ENCODE peak calls at places on chromosomes 7 and 10, in seven cellular contexts. One of them, this sample, is unnamed.

GRCh38 chr7:82428186-82428961 is 15.2 kb downstream of the CACNA2D1 start:
- DNase-seq in progenitor cell of endocrine pancreas: no peak
- DNase-seq in iris pigment epithelial cell: peak
- DNase-seq in activated naive CD8-positive, alpha-beta T cell treated with anti-CD3 and anti-CD28 coated beads for 36 hours: no peak
- DNase-seq in GM19239: no peak
- DNase-seq in spleen: no peak
- DNase-seq in activated CD4-positive, CD25-positive, alpha-beta regulatory T cell: no peak
- DNase-seq in this sample: no peak

GRCh38 chr7:70355591-70356323 is 757.5 kb downstream of the AUTS2 start:
- DNase-seq in activated CD4-positive, CD25-positive, alpha-beta regulatory T cell: no peak
- DNase-seq in spleen: no peak
- DNase-seq in activated naive CD8-positive, alpha-beta T cell treated with anti-CD3 and anti-CD28 coated beads for 36 hours: no peak
- DNase-seq in GM19239: no peak
- DNase-seq in progenitor cell of endocrine pancreas: no peak
- DNase-seq in iris pigment epithelial cell: no peak
- DNase-seq in this sample: no peak

GRCh38 chr7:41459623-41460256 is 243.2 kb downstream of the INHBA start:
- DNase-seq in progenitor cell of endocrine pancreas: no peak
- DNase-seq in activated naive CD8-positive, alpha-beta T cell treated with anti-CD3 and anti-CD28 coated beads for 36 hours: no peak
- DNase-seq in activated CD4-positive, CD25-positive, alpha-beta regulatory T cell: no peak
- DNase-seq in iris pigment epithelial cell: peak
- DNase-seq in spleen: no peak
- DNase-seq in GM19239: no peak
- DNase-seq in this sample: no peak

GRCh38 chr10:33139191-33139646 is 181.2 kb upstream of the ITGB1 start:
- DNase-seq in GM19239: no peak
- DNase-seq in spleen: no peak
- DNase-seq in activated CD4-positive, CD25-positive, alpha-beta regulatory T cell: peak
- DNase-seq in progenitor cell of endocrine pancreas: no peak
- DNase-seq in iris pigment epithelial cell: no peak
- DNase-seq in activated naive CD8-positive, alpha-beta T cell treated with anti-CD3 and anti-CD28 coated beads for 36 hours: peak
- DNase-seq in this sample: no peak

GRCh38 chr7:84548366-84549085 is 353.9 kb upstream of the SEMA3A start:
- DNase-seq in spleen: no peak
- DNase-seq in activated naive CD8-positive, alpha-beta T cell treated with anti-CD3 and anti-CD28 coated beads for 36 hours: no peak
- DNase-seq in activated CD4-positive, CD25-positive, alpha-beta regulatory T cell: no peak
- DNase-seq in iris pigment epithelial cell: peak
- DNase-seq in GM19239: no peak
- DNase-seq in progenitor cell of endocrine pancreas: no peak
- DNase-seq in this sample: no peak

GRCh38 chr7:45682358-45682735 is 108.2 kb downstream of the ADCY1 start:
- DNase-seq in spleen: peak
- DNase-seq in iris pigment epithelial cell: no peak
- DNase-seq in activated CD4-positive, CD25-positive, alpha-beta regulatory T cell: no peak
- DNase-seq in progenitor cell of endocrine pancreas: no peak
- DNase-seq in activated naive CD8-positive, alpha-beta T cell treated with anti-CD3 and anti-CD28 coated beads for 36 hours: no peak
- DNase-seq in GM19239: no peak
- DNase-seq in this sample: no peak

GRCh38 chr7:44733708-44734481 is 14.8 kb upstream of the ZMIZ2 start:
- DNase-seq in spleen: peak
- DNase-seq in activated CD4-positive, CD25-positive, alpha-beta regulatory T cell: no peak
- DNase-seq in GM19239: no peak
- DNase-seq in progenitor cell of endocrine pancreas: no peak
- DNase-seq in iris pigment epithelial cell: peak
- DNase-seq in activated naive CD8-positive, alpha-beta T cell treated with anti-CD3 and anti-CD28 coated beads for 36 hours: no peak
- DNase-seq in this sample: peak

GRCh38 chr7:39664057-39664456 is 40.7 kb downstream of the RALA start:
- DNase-seq in activated CD4-positive, CD25-positive, alpha-beta regulatory T cell: no peak
- DNase-seq in spleen: no peak
- DNase-seq in GM19239: no peak
- DNase-seq in iris pigment epithelial cell: no peak
- DNase-seq in progenitor cell of endocrine pancreas: no peak
- DNase-seq in activated naive CD8-positive, alpha-beta T cell treated with anti-CD3 and anti-CD28 coated beads for 36 hours: no peak
- DNase-seq in this sample: no peak

GRCh38 chr7:54944179-54944578 is 74.6 kb upstream of the EGFR start:
- DNase-seq in spleen: no peak
- DNase-seq in iris pigment epithelial cell: peak
- DNase-seq in GM19239: no peak
- DNase-seq in progenitor cell of endocrine pancreas: no peak
- DNase-seq in activated naive CD8-positive, alpha-beta T cell treated with anti-CD3 and anti-CD28 coated beads for 36 hours: no peak
- DNase-seq in activated CD4-positive, CD25-positive, alpha-beta regulatory T cell: no peak
- DNase-seq in this sample: no peak

GRCh38 chr7:6133249-6133648 is 102.1 kb downstream of the ANKRD61 start:
- DNase-seq in progenitor cell of endocrine pancreas: no peak
- DNase-seq in activated naive CD8-positive, alpha-beta T cell treated with anti-CD3 and anti-CD28 coated beads for 36 hours: no peak
- DNase-seq in spleen: no peak
- DNase-seq in GM19239: no peak
- DNase-seq in iris pigment epithelial cell: no peak
- DNase-seq in activated CD4-positive, CD25-positive, alpha-beta regulatory T cell: no peak
- DNase-seq in this sample: no peak

GRCh38 chr7:8154290-8154689 is 107.7 kb downstream of the ICA1 start:
- DNase-seq in spleen: no peak
- DNase-seq in GM19239: no peak
- DNase-seq in activated naive CD8-positive, alpha-beta T cell treated with anti-CD3 and anti-CD28 coated beads for 36 hours: no peak
- DNase-seq in iris pigment epithelial cell: no peak
- DNase-seq in progenitor cell of endocrine pancreas: no peak
- DNase-seq in activated CD4-positive, CD25-positive, alpha-beta regulatory T cell: no peak
- DNase-seq in this sample: no peak

GRCh38 chr7:99468336-99468918 is 2.5 kb upstream of the ATP5MF start:
- DNase-seq in iris pigment epithelial cell: no peak
- DNase-seq in activated naive CD8-positive, alpha-beta T cell treated with anti-CD3 and anti-CD28 coated beads for 36 hours: no peak
- DNase-seq in activated CD4-positive, CD25-positive, alpha-beta regulatory T cell: no peak
- DNase-seq in progenitor cell of endocrine pancreas: no peak
- DNase-seq in spleen: peak
- DNase-seq in GM19239: no peak
- DNase-seq in this sample: no peak

GRCh38 chr7:136020556-136020955 is 43.4 kb upstream of the MTPN start:
- DNase-seq in activated naive CD8-positive, alpha-beta T cell treated with anti-CD3 and anti-CD28 coated beads for 36 hours: no peak
- DNase-seq in iris pigment epithelial cell: no peak
- DNase-seq in spleen: no peak
- DNase-seq in progenitor cell of endocrine pancreas: no peak
- DNase-seq in activated CD4-positive, CD25-positive, alpha-beta regulatory T cell: no peak
- DNase-seq in GM19239: no peak
- DNase-seq in this sample: no peak

GRCh38 chr7:97174308-97174707 is 56.8 kb downstream of the SDHAF3 start:
- DNase-seq in iris pigment epithelial cell: peak
- DNase-seq in activated naive CD8-positive, alpha-beta T cell treated with anti-CD3 and anti-CD28 coated beads for 36 hours: no peak
- DNase-seq in GM19239: no peak
- DNase-seq in spleen: no peak
- DNase-seq in activated CD4-positive, CD25-positive, alpha-beta regulatory T cell: no peak
- DNase-seq in progenitor cell of endocrine pancreas: no peak
- DNase-seq in this sample: no peak